ENCODE peak calls at places on chromosomes 4 and X, in nine cellular contexts. Z is A549; L is heart left ventricle; A is aorta; M is GM23248; Q is mammary epithelial cell; U is astrocyte; S is sigmoid colon; Y is CD8-positive, alpha-beta T cell. B is an unnamed sample. For H3K4me1, the result is how much of the 10 kb centered on the place peaks cover.

GRCh38 chr4:58553031-58553430 is 1442.8 kb upstream of the IGFBP7 start:
- DNase-seq in Z (no peak), L (no peak), A (no peak), M (no peak), Q (no peak), U (no peak), S (no peak), Y (no peak), B (no peak)

GRCh38 chrX:138775501-138775900 is 64.0 kb upstream of the FGF13 start:
- DNase-seq in Z (peak), L (no peak), A (no peak), M (peak), Q (peak), U (peak), S (no peak), Y (no peak), B (no peak)

GRCh38 chr4:41067369-41067768 is 147.0 kb downstream of the APBB2 start:
- DNase-seq in Z (no peak), L (no peak), A (no peak), M (peak), Q (no peak), U (no peak), S (no peak), Y (no peak), B (no peak)

GRCh38 chrX:123731987-123732678 is 719 bp downstream of the THOC2 start:
- DNase-seq in Z (peak), L (peak), A (no peak), M (peak), Q (no peak), U (no peak), S (no peak), Y (no peak), B (peak)

GRCh38 chr4:110854021-110854678 is 231.3 kb upstream of the PITX2 start:
- DNase-seq in Z (peak), L (no peak), A (no peak), M (peak), Q (peak), U (peak), S (no peak), Y (no peak), B (peak)

GRCh38 chr4:921830-922331 is 10.2 kb downstream of the GAK start:
- DNase-seq in Z (no peak), L (no peak), A (no peak), M (no peak), Q (no peak), U (peak), S (no peak), Y (no peak), B (no peak)

GRCh38 chr4:165131247-165131832 is 18.7 kb upstream of the TMEM192 start:
- DNase-seq in Z (peak), L (peak), A (no peak), M (peak), Q (peak), U (no peak), S (peak), Y (peak), B (peak)

GRCh38 chr4:112564706-112565270 is 48.8 kb upstream of the NEUROG2 start:
- DNase-seq in Z (no peak), L (no peak), A (no peak), M (no peak), Q (no peak), U (no peak), S (no peak), Y (no peak), B (no peak)

GRCh38 chrX:57929373-57929772 is 19.1 kb upstream of the ZXDA start:
- DNase-seq in Z (peak), L (no peak), A (no peak), M (peak), Q (peak), U (no peak), S (no peak), Y (no peak), B (no peak)

GRCh38 chrX:149563359-149563758 is 13.6 kb upstream of the HSFX3 start:
- DNase-seq in Z (no peak), L (no peak), A (peak), M (no peak), Q (no peak), U (no peak), S (no peak), Y (no peak), B (no peak)

GRCh38 chr4:58760100-58760499 is 1649.9 kb upstream of the IGFBP7 start:
- DNase-seq in Z (no peak), L (no peak), A (no peak), M (no peak), Q (no peak), U (no peak), S (no peak), Y (no peak), B (no peak)

GRCh38 chrX:12958059-12958458 is 16.9 kb upstream of the TMSB4X start:
- DNase-seq in Z (no peak), L (no peak), A (no peak), M (no peak), Q (no peak), U (no peak), S (no peak), Y (peak), B (no peak)

GRCh38 chr4:158193171-158193749 is 17.0 kb upstream of the TMEM144 start:
- DNase-seq in Z (peak), L (no peak), A (no peak), M (peak), Q (no peak), U (peak), S (no peak), Y (no peak), B (no peak)

GRCh38 chr4:6435010-6435409 is 37.4 kb downstream of the PPP2R2C start:
- DNase-seq in Z (peak), L (no peak), A (no peak), M (peak), Q (no peak), U (no peak), S (no peak), Y (no peak), B (no peak)

GRCh38 chr4:68372588-68372987 is 22.7 kb upstream of the YTHDC1 start:
- DNase-seq in Z (no peak), L (no peak), A (no peak), M (peak), Q (peak), U (no peak), S (no peak), Y (no peak), B (no peak)

GRCh38 chr4:62398318-62398717 is 1198.2 kb downstream of the ADGRL3 start:
- DNase-seq in Z (no peak), L (no peak), A (no peak), M (no peak), Q (no peak), U (no peak), S (no peak), Y (no peak), B (no peak)

GRCh38 chr4:60582167-60582566 is 618.0 kb upstream of the ADGRL3 start:
- DNase-seq in Z (no peak), L (no peak), A (no peak), M (no peak), Q (no peak), U (no peak), S (no peak), Y (no peak), B (no peak)

GRCh38 chr4:6475492-6476020 is 3.1 kb upstream of the PPP2R2C start:
- DNase-seq in Z (no peak), L (no peak), A (no peak), M (no peak), Q (no peak), U (no peak), S (peak), Y (no peak), B (no peak)

GRCh38 chr4:87559090-87559837 is 30.1 kb upstream of the SPARCL1 start:
- DNase-seq in Z (no peak), L (peak), A (no peak), M (no peak), Q (no peak), U (no peak), S (no peak), Y (peak), B (peak)

GRCh38 chrX:120801426-120801825 is 74.2 kb downstream of the CT47B1 start:
- DNase-seq in Z (no peak), L (no peak), A (no peak), M (no peak), Q (no peak), U (no peak), S (no peak), Y (no peak), B (no peak)

GRCh38 chr4:152585036-152585439 is 49.1 kb upstream of the FBXW7 start:
- DNase-seq in Z (no peak), L (no peak), A (no peak), M (no peak), Q (no peak), U (no peak), S (no peak), Y (no peak), B (no peak)

GRCh38 chrX:9943420-9943819 is 23.7 kb upstream of the CLDN34 start:
- DNase-seq in Z (no peak), L (no peak), A (no peak), M (no peak), Q (no peak), U (no peak), S (no peak), Y (no peak), B (no peak)

GRCh38 chr4:54439831-54440243 is 210.7 kb downstream of the PDGFRA start:
- DNase-seq in Z (no peak), L (peak), A (no peak), M (peak), Q (peak), U (peak), S (peak), Y (no peak), B (peak)

GRCh38 chr4:185583813-185584212 is 48.5 kb upstream of the PDLIM3 start:
- DNase-seq in Z (no peak), L (no peak), A (no peak), M (no peak), Q (no peak), U (no peak), S (no peak), Y (no peak), B (no peak)

GRCh38 chrX:153869473-153870287 is 16.3 kb downstream of the L1CAM start:
- DNase-seq in Z (no peak), L (no peak), A (peak), M (no peak), Q (no peak), U (no peak), S (no peak), Y (no peak), B (no peak)

GRCh38 chr4:1566838-1567518 is 117.1 kb downstream of the FAM53A start:
- DNase-seq in Z (no peak), L (no peak), A (peak), M (no peak), Q (no peak), U (no peak), S (peak), Y (no peak), B (no peak)

GRCh38 chr4:92333056-92333455 is 29.3 kb downstream of the GRID2 start:
- DNase-seq in Z (no peak), L (no peak), A (no peak), M (no peak), Q (no peak), U (no peak), S (no peak), Y (no peak), B (no peak)

GRCh38 chrX:133745361-133745760 is 240.0 kb downstream of the GPC3 start:
- DNase-seq in Z (no peak), L (no peak), A (no peak), M (no peak), Q (no peak), U (no peak), S (no peak), Y (no peak), B (no peak)

GRCh38 chr4:140103676-140104075 is 50.3 kb downstream of the MAML3 start:
- DNase-seq in Z (peak), L (no peak), A (no peak), M (peak), Q (peak), U (peak), S (no peak), Y (no peak), B (no peak)

DNA sequence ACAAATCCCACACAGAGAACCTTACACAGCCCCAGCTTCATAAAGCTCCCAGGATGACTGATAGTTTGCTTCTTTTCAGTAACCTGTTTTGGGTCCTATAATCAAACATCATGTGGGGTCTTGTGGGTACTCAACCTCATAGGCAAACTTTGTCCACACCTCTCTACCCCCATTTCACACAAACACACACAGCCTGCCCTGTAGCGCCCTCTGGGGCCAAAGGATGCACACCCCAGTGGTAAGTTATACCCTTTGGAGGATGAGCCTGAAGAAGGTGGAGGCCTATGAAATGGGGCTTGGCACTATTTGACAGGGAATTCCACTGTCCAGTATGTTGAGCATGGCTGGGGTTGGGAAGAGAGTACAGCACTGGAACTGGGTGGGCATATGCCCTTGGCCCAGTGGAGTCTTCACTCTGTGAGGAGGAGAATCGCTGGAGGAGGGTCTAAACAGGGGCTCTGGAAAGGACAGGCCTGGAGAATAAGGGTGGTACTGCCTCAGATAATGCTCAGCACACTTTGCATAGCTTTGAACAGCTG is 30.5 kb upstream of the COL25A1 start:
- DNase-seq in Z (no peak), L (no peak), A (no peak), M (peak), Q (no peak), U (no peak), S (no peak), Y (no peak), B (peak)
- H3K4me1 ChIP-seq in Z (under half), L (under half), A (under half), M (under half), Q (under half), U (under half), S (under half), Y (under half), B (under half)

GRCh38 chr4:95288552-95288951 is 260.2 kb downstream of the UNC5C start:
- DNase-seq in Z (no peak), L (no peak), A (no peak), M (no peak), Q (no peak), U (peak), S (no peak), Y (no peak), B (no peak)

GRCh38 chr4:95284668-95285067 is 264.1 kb downstream of the UNC5C start:
- DNase-seq in Z (no peak), L (no peak), A (no peak), M (no peak), Q (no peak), U (no peak), S (no peak), Y (no peak), B (no peak)

GRCh38 chr4:95283320-95283719 is 265.5 kb downstream of the UNC5C start:
- DNase-seq in Z (no peak), L (no peak), A (no peak), M (no peak), Q (no peak), U (no peak), S (no peak), Y (no peak), B (no peak)

GRCh38 chr4:95289028-95289634 is 259.6 kb downstream of the UNC5C start:
- DNase-seq in Z (peak), L (no peak), A (no peak), M (no peak), Q (peak), U (peak), S (no peak), Y (no peak), B (no peak)

DNA sequence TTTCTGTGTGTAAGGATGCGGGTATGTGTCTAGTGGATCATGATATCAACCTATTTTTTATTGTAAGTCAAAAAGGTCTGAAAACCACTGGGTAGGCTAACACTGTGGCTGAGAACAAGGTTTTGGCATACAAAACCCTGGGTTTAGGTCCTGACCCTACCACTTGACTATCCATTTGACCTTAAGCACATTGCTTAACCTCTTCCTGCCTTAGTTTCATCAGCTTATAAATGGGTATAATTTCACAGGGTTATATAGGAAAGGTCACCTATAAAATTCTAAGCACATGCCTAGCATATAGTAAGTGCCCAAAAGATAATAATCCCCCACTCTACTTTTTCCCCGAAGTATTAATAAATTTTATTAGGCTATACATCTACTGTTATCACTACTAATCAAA is 263.0 kb downstream of the UNC5C start:
- DNase-seq in Z (no peak), L (no peak), A (no peak), M (no peak), Q (no peak), U (no peak), S (no peak), Y (no peak), B (no peak)
- H3K4me1 ChIP-seq in Z (under half), L (under half), A (under half), M (under half), Q (under half), U (under half), S (under half), Y (under half), B (under half)

GRCh38 chr4:3037957-3038451 is 36.3 kb downstream of the HTT-AS start:
- DNase-seq in Z (no peak), L (peak), A (peak), M (peak), Q (no peak), U (no peak), S (no peak), Y (no peak), B (no peak)
- H3K4me1 ChIP-seq in Z (under half), L (under half), A (under half), M (under half), Q (under half), U (under half), S (under half), Y (under half), B (under half)

GRCh38 chrX:110301194-110301593 is 16.7 kb downstream of the AMMECR1 start:
- DNase-seq in Z (no peak), L (no peak), A (no peak), M (no peak), Q (no peak), U (no peak), S (no peak), Y (no peak), B (no peak)

GRCh38 chrX:110304884-110305283 is 13.0 kb downstream of the AMMECR1 start:
- DNase-seq in Z (no peak), L (no peak), A (no peak), M (no peak), Q (no peak), U (no peak), S (no peak), Y (no peak), B (no peak)

GRCh38 chrX:110304371-110304770 is 13.5 kb downstream of the AMMECR1 start:
- DNase-seq in Z (no peak), L (no peak), A (no peak), M (no peak), Q (no peak), U (no peak), S (no peak), Y (no peak), B (no peak)

GRCh38 chrX:110302975-110303374 is 14.9 kb downstream of the AMMECR1 start:
- DNase-seq in Z (no peak), L (no peak), A (no peak), M (no peak), Q (no peak), U (no peak), S (no peak), Y (no peak), B (no peak)
- H3K4me1 ChIP-seq in Z (under half), L (under half), A (under half), M (under half), Q (under half), U (under half), S (under half), Y (under half), B (under half)

GRCh38 chrX:45784590-45784989 is 583.9 kb upstream of the DIPK2B start:
- DNase-seq in Z (no peak), L (no peak), A (no peak), M (no peak), Q (no peak), U (no peak), S (no peak), Y (no peak), B (no peak)

GRCh38 chrX:45788941-45789348 is 588.3 kb upstream of the DIPK2B start:
- DNase-seq in Z (no peak), L (peak), A (peak), M (peak), Q (peak), U (peak), S (peak), Y (no peak), B (no peak)

GRCh38 chrX:45783002-45783401 is 582.3 kb upstream of the DIPK2B start:
- DNase-seq in Z (no peak), L (no peak), A (no peak), M (no peak), Q (no peak), U (no peak), S (no peak), Y (no peak), B (no peak)

DNA sequence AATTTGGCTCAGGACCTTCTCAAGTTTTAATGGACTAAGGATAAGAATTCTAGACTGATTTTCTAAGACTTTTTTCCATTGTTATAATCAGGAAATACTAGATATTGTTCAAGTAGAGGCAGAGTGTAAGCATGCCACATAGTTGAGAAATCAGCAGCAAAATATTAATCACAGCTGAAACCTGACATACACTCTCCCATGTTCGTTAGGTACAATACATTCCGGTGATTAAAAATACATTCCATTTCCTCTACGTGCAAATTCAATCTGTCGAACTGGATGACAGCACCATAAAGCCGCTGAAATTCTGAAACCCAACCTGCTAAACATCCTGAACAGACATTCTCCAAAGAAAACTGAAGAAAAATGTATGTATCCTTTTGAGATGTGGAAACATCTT is 587.6 kb upstream of the DIPK2B start:
- DNase-seq in Z (no peak), L (no peak), A (no peak), M (no peak), Q (peak), U (peak), S (no peak), Y (no peak), B (no peak)
- H3K4me1 ChIP-seq in Z (under half), L (under half), A (under half), M (under half), Q (half or more), U (under half), S (under half), Y (under half), B (under half)

GRCh38 chr4:98625399-98625798 is 33.0 kb downstream of the TSPAN5 start:
- DNase-seq in Z (no peak), L (no peak), A (no peak), M (peak), Q (peak), U (no peak), S (no peak), Y (no peak), B (no peak)

GRCh38 chr4:98624642-98625041 is 33.8 kb downstream of the TSPAN5 start:
- DNase-seq in Z (no peak), L (no peak), A (no peak), M (no peak), Q (no peak), U (no peak), S (no peak), Y (no peak), B (no peak)

GRCh38 chr4:98625920-98626319 is 32.5 kb downstream of the TSPAN5 start:
- DNase-seq in Z (no peak), L (no peak), A (no peak), M (peak), Q (peak), U (no peak), S (no peak), Y (no peak), B (no peak)

GRCh38 chr4:98624144-98624543 is 34.3 kb downstream of the TSPAN5 start:
- DNase-seq in Z (no peak), L (no peak), A (no peak), M (no peak), Q (no peak), U (no peak), S (no peak), Y (no peak), B (no peak)

GRCh38 chr4:98623126-98623802 is 35.1 kb downstream of the TSPAN5 start:
- DNase-seq in Z (no peak), L (no peak), A (no peak), M (no peak), Q (no peak), U (no peak), S (no peak), Y (no peak), B (no peak)
- H3K4me1 ChIP-seq in Z (under half), L (under half), A (under half), M (half or more), Q (under half), U (under half), S (under half), Y (under half), B (under half)

DNA sequence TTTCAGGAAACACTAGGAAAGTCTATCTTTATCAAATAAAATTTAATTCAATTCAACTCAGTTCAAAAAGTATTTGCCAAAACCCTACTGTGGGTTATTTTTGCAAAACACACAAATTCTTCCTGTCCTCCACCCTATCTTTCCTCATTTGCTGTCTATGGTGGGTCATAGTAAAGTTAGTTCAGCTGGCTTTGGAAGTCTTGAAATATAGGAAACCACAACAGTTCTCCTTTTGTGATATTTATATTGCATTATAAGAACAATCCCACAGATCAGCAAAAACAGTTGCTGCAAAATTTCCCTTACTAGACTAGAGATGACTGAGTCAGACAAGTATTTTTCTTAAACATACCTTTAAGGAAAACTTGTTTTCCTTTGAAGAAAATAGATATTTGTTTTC is 22.2 kb downstream of the CYBB start:
- DNase-seq in Z (no peak), L (no peak), A (no peak), M (no peak), Q (no peak), U (no peak), S (no peak), Y (no peak), B (no peak)
- H3K4me1 ChIP-seq in Z (under half), L (under half), A (under half), M (under half), Q (under half), U (under half), S (under half), Y (under half), B (under half)